ENCODE peak calls at places on chromosomes 13 and 19, in four cellular contexts. F, A, L and S are unnamed samples.
A peak's percentile ranks its signal among the peaks of the same experiment; 100 is the strongest.

GRCh38 chr19:42185281-42185680 is 32.2 kb downstream of the DEDD2 start:
- DNase-seq in F (no peak), A (no peak), L (no peak), S (no peak)

GRCh38 chr13:112891477-112892401 is 77.3 kb upstream of the MCF2L start:
- DNase-seq in F (no peak), A (no peak), L (no peak), S (no peak)

GRCh38 chr19:2210987-2211740 is 25.0 kb downstream of the PLEKHJ1 start:
- DNase-seq in F (no peak), A (no peak), L (no peak), S (no peak)

GRCh38 chr13:90068658-90069057 is 1278.8 kb upstream of the MIR17HG start:
- DNase-seq in F (no peak), A (no peak), L (no peak), S (no peak)

GRCh38 chr19:9139609-9140158 is 513 bp upstream of the ZNF317 start:
- DNase-seq in F (no peak), A (no peak), L (no peak), S (peak; percentile 7)

GRCh38 chr13:51729853-51730553 is 74.0 kb downstream of the DHRS12 start:
- DNase-seq in F (peak; percentile 11), A (no peak), L (peak; percentile 91), S (peak; percentile 71)

GRCh38 chr19:45505996-45506245 is 1.4 kb upstream of the VASP start:
- DNase-seq in F (no peak), A (no peak), L (no peak), S (no peak)

GRCh38 chr19:45600340-45600885 is 1.6 kb downstream of the GPR4 start:
- DNase-seq in F (no peak), A (no peak), L (no peak), S (no peak)

GRCh38 chr13:24911135-24911524 is 147.2 kb downstream of the RNF17 start:
- DNase-seq in F (no peak), A (no peak), L (peak; percentile 77), S (no peak)

GRCh38 chr13:40672310-40673060 is 6.0 kb upstream of the FOXO1 start:
- DNase-seq in F (no peak), A (no peak), L (peak; percentile 87), S (peak; percentile 90)

GRCh38 chr13:43061496-43062280 is 38.3 kb downstream of the DNAJC15 start:
- DNase-seq in F (no peak), A (no peak), L (no peak), S (no peak)

GRCh38 chr13:108957369-108958012 is 328.1 kb downstream of the MYO16 start:
- DNase-seq in F (no peak), A (no peak), L (peak; percentile 49), S (peak; percentile 68)

GRCh38 chr13:26325876-26326275 is 71.9 kb downstream of the CDK8 start:
- DNase-seq in F (no peak), A (no peak), L (peak; percentile 18), S (no peak)

GRCh38 chr19:46616631-46617322 is 8.1 kb downstream of the PTGIR start:
- DNase-seq in F (no peak), A (no peak), L (peak; percentile 80), S (peak; percentile 73)

GRCh38 chr13:87942204-87942603 is 271.0 kb downstream of the SLITRK5 start:
- DNase-seq in F (no peak), A (no peak), L (no peak), S (no peak)

GRCh38 chr13:60838581-60838980 is 441.6 kb downstream of the TDRD3 start:
- DNase-seq in F (no peak), A (no peak), L (no peak), S (no peak)

GRCh38 chr19:34461375-34462100 is 20.0 kb upstream of the WTIP start:
- DNase-seq in F (no peak), A (no peak), L (no peak), S (no peak)

GRCh38 chr13:41587490-41587889 is 130.1 kb downstream of the RGCC start:
- DNase-seq in F (peak; percentile 2), A (peak; percentile 27), L (no peak), S (no peak)

GRCh38 chr13:27264648-27265047 is 6.0 kb upstream of the RASL11A start:
- DNase-seq in F (no peak), A (no peak), L (no peak), S (no peak)

GRCh38 chr13:89763011-89763410 is 1584.5 kb upstream of the MIR17HG start:
- DNase-seq in F (no peak), A (no peak), L (no peak), S (peak; percentile 44)

GRCh38 chr13:50094615-50095293 is 79.5 kb downstream of the KCNRG start:
- DNase-seq in F (no peak), A (no peak), L (no peak), S (no peak)

GRCh38 chr19:19627716-19628498 is at the start of gene LPAR2:
- DNase-seq in F (no peak), A (peak; percentile 65), L (no peak), S (no peak)

GRCh38 chr19:46115396-46116109 is 8.9 kb downstream of the IGFL3 start:
- DNase-seq in F (peak; percentile 30), A (no peak), L (no peak), S (no peak)

GRCh38 chr19:38685666-38686529 is 38.4 kb downstream of the ACTN4 start:
- DNase-seq in F (no peak), A (no peak), L (peak; percentile 92), S (peak; percentile 92)